ENCODE peak calls at places on chromosomes 4 and X, in six cellular contexts. One of them, this sample, is unnamed.

GRCh38 chr4:476501-476900 is 22.5 kb downstream of the ZNF721 start:
- DNase-seq in cerebellum: no peak
- DNase-seq in frontal cortex: no peak
- DNase-seq in NCI-H2029: no peak
- DNase-seq in midbrain: no peak
- DNase-seq in endothelial cell: no peak
- DNase-seq in this sample: no peak

GRCh38 chr4:72631296-72631695 is 62.3 kb upstream of the ADAMTS3 start:
- DNase-seq in midbrain: no peak
- DNase-seq in cerebellum: peak; percentile 10
- DNase-seq in frontal cortex: peak; percentile 13
- DNase-seq in endothelial cell: no peak
- DNase-seq in NCI-H2029: no peak
- DNase-seq in this sample: no peak

GRCh38 chr4:123786955-123787354 is 390.4 kb downstream of the SPRY1 start:
- DNase-seq in NCI-H2029: peak; percentile 0
- DNase-seq in midbrain: no peak
- DNase-seq in endothelial cell: no peak
- DNase-seq in frontal cortex: no peak
- DNase-seq in cerebellum: no peak
- DNase-seq in this sample: no peak

GRCh38 chr4:125780159-125780558 is 465.4 kb downstream of the FAT4 start:
- DNase-seq in midbrain: no peak
- DNase-seq in NCI-H2029: no peak
- DNase-seq in cerebellum: no peak
- DNase-seq in endothelial cell: no peak
- DNase-seq in frontal cortex: no peak
- DNase-seq in this sample: no peak

GRCh38 chr4:48939785-48940184 is 33.2 kb upstream of the OCIAD2 start:
- DNase-seq in endothelial cell: no peak
- DNase-seq in NCI-H2029: peak; percentile 50
- DNase-seq in midbrain: no peak
- DNase-seq in cerebellum: no peak
- DNase-seq in frontal cortex: no peak
- DNase-seq in this sample: no peak

GRCh38 chr4:52750819-52751348 is 341 bp downstream of the ERVMER34-1 start:
- DNase-seq in cerebellum: no peak
- DNase-seq in midbrain: no peak
- DNase-seq in endothelial cell: peak; percentile 31
- DNase-seq in NCI-H2029: no peak
- DNase-seq in frontal cortex: peak; percentile 22
- DNase-seq in this sample: no peak

GRCh38 chr4:832536-832935 is 6.6 kb upstream of the CPLX1 start:
- DNase-seq in NCI-H2029: no peak
- DNase-seq in endothelial cell: no peak
- DNase-seq in frontal cortex: no peak
- DNase-seq in midbrain: no peak
- DNase-seq in cerebellum: no peak
- DNase-seq in this sample: no peak

GRCh38 chr4:141686929-141687328 is 50.5 kb downstream of the IL15 start:
- DNase-seq in cerebellum: no peak
- DNase-seq in frontal cortex: no peak
- DNase-seq in endothelial cell: no peak
- DNase-seq in midbrain: no peak
- DNase-seq in NCI-H2029: peak; percentile 1
- DNase-seq in this sample: no peak

GRCh38 chrX:65679071-65679540 is 11.7 kb downstream of the MSN start:
- DNase-seq in frontal cortex: no peak
- DNase-seq in NCI-H2029: no peak
- DNase-seq in midbrain: no peak
- DNase-seq in cerebellum: no peak
- DNase-seq in endothelial cell: no peak
- DNase-seq in this sample: no peak

GRCh38 chrX:40729923-40730584 is 5.3 kb downstream of the MED14 start:
- DNase-seq in NCI-H2029: no peak
- DNase-seq in endothelial cell: no peak
- DNase-seq in midbrain: no peak
- DNase-seq in cerebellum: no peak
- DNase-seq in frontal cortex: no peak
- DNase-seq in this sample: no peak

GRCh38 chr4:133151681-133152329 is 2.7 kb downstream of the PCDH10 start:
- DNase-seq in cerebellum: no peak
- DNase-seq in midbrain: peak; percentile 76
- DNase-seq in endothelial cell: peak; percentile 59
- DNase-seq in NCI-H2029: no peak
- DNase-seq in frontal cortex: peak; percentile 43
- DNase-seq in this sample: no peak

GRCh38 chr4:153887217-153887616 is 98.3 kb upstream of the SFRP2 start:
- DNase-seq in cerebellum: no peak
- DNase-seq in NCI-H2029: no peak
- DNase-seq in frontal cortex: no peak
- DNase-seq in midbrain: no peak
- DNase-seq in endothelial cell: no peak
- DNase-seq in this sample: no peak

GRCh38 chrX:15877380-15877779 is 22.8 kb upstream of the AP1S2 start:
- DNase-seq in midbrain: no peak
- DNase-seq in NCI-H2029: no peak
- DNase-seq in cerebellum: no peak
- DNase-seq in endothelial cell: no peak
- DNase-seq in frontal cortex: no peak
- DNase-seq in this sample: no peak

GRCh38 chr4:138090145-138090917 is 151.8 kb downstream of the SLC7A11 start:
- DNase-seq in frontal cortex: peak; percentile 76
- DNase-seq in cerebellum: peak; percentile 61
- DNase-seq in NCI-H2029: peak; percentile 36
- DNase-seq in endothelial cell: peak; percentile 67
- DNase-seq in midbrain: peak; percentile 87
- DNase-seq in this sample: no peak

GRCh38 chr4:38523524-38524448 is 140.2 kb upstream of the KLF3 start:
- DNase-seq in midbrain: no peak
- DNase-seq in cerebellum: no peak
- DNase-seq in endothelial cell: no peak
- DNase-seq in frontal cortex: no peak
- DNase-seq in NCI-H2029: no peak
- DNase-seq in this sample: peak; percentile 80

GRCh38 chr4:18106620-18107019 is 85.1 kb upstream of the LCORL start:
- DNase-seq in frontal cortex: no peak
- DNase-seq in midbrain: no peak
- DNase-seq in endothelial cell: no peak
- DNase-seq in NCI-H2029: no peak
- DNase-seq in cerebellum: no peak
- DNase-seq in this sample: no peak

GRCh38 chr4:20860878-20861277 is 160.6 kb downstream of the PACRGL start:
- DNase-seq in midbrain: no peak
- DNase-seq in NCI-H2029: no peak
- DNase-seq in cerebellum: no peak
- DNase-seq in frontal cortex: no peak
- DNase-seq in endothelial cell: no peak
- DNase-seq in this sample: no peak

GRCh38 chr4:148653681-148654080 is 211.5 kb upstream of the NR3C2 start:
- DNase-seq in frontal cortex: no peak
- DNase-seq in endothelial cell: no peak
- DNase-seq in midbrain: no peak
- DNase-seq in NCI-H2029: no peak
- DNase-seq in cerebellum: no peak
- DNase-seq in this sample: no peak

GRCh38 chrX:13485167-13485566 is 84.2 kb upstream of the EGFL6 start:
- DNase-seq in cerebellum: no peak
- DNase-seq in midbrain: no peak
- DNase-seq in NCI-H2029: no peak
- DNase-seq in frontal cortex: no peak
- DNase-seq in endothelial cell: no peak
- DNase-seq in this sample: no peak

GRCh38 chrX:152824841-152825374 is 5.6 kb downstream of the CETN2 start:
- DNase-seq in frontal cortex: no peak
- DNase-seq in endothelial cell: no peak
- DNase-seq in NCI-H2029: no peak
- DNase-seq in cerebellum: no peak
- DNase-seq in midbrain: no peak
- DNase-seq in this sample: no peak

GRCh38 chr4:25424539-25425228 is 47.6 kb downstream of the ANAPC4 start:
- DNase-seq in frontal cortex: no peak
- DNase-seq in endothelial cell: no peak
- DNase-seq in cerebellum: peak; percentile 38
- DNase-seq in NCI-H2029: no peak
- DNase-seq in midbrain: no peak
- DNase-seq in this sample: no peak

GRCh38 chr4:58734030-58734673 is 1624.0 kb upstream of the IGFBP7 start:
- DNase-seq in cerebellum: no peak
- DNase-seq in midbrain: no peak
- DNase-seq in endothelial cell: no peak
- DNase-seq in frontal cortex: no peak
- DNase-seq in NCI-H2029: no peak
- DNase-seq in this sample: no peak

GRCh38 chrX:41250867-41251266 is 83.1 kb upstream of the DDX3X start:
- DNase-seq in midbrain: no peak
- DNase-seq in frontal cortex: no peak
- DNase-seq in endothelial cell: no peak
- DNase-seq in cerebellum: no peak
- DNase-seq in NCI-H2029: no peak
- DNase-seq in this sample: no peak

GRCh38 chr4:127212701-127213100 is 420.1 kb upstream of the INTU start:
- DNase-seq in frontal cortex: no peak
- DNase-seq in NCI-H2029: peak; percentile 48
- DNase-seq in endothelial cell: no peak
- DNase-seq in cerebellum: no peak
- DNase-seq in midbrain: no peak
- DNase-seq in this sample: no peak

GRCh38 chr4:77699731-77700210 is 94.2 kb downstream of the CXCL13 start:
- DNase-seq in cerebellum: no peak
- DNase-seq in frontal cortex: no peak
- DNase-seq in NCI-H2029: no peak
- DNase-seq in midbrain: no peak
- DNase-seq in endothelial cell: no peak
- DNase-seq in this sample: no peak

GRCh38 chr4:25590171-25590570 is 65.5 kb upstream of the SLC34A2 start:
- DNase-seq in frontal cortex: no peak
- DNase-seq in endothelial cell: no peak
- DNase-seq in midbrain: no peak
- DNase-seq in cerebellum: no peak
- DNase-seq in NCI-H2029: no peak
- DNase-seq in this sample: no peak

GRCh38 chr4:121192500-121192899 is 28.4 kb upstream of the TNIP3 start:
- DNase-seq in frontal cortex: peak; percentile 17
- DNase-seq in midbrain: peak; percentile 29
- DNase-seq in NCI-H2029: peak; percentile 1
- DNase-seq in endothelial cell: peak; percentile 11
- DNase-seq in cerebellum: peak; percentile 4
- DNase-seq in this sample: no peak

GRCh38 chrX:50691820-50692219 is 122.2 kb downstream of the SHROOM4 start:
- DNase-seq in endothelial cell: peak; percentile 29
- DNase-seq in cerebellum: peak; percentile 19
- DNase-seq in frontal cortex: peak; percentile 2
- DNase-seq in NCI-H2029: no peak
- DNase-seq in midbrain: peak; percentile 56
- DNase-seq in this sample: no peak

GRCh38 chrX:69313622-69314290 is 148.5 kb upstream of the PJA1 start:
- DNase-seq in endothelial cell: no peak
- DNase-seq in cerebellum: no peak
- DNase-seq in midbrain: no peak
- DNase-seq in frontal cortex: no peak
- DNase-seq in NCI-H2029: no peak
- DNase-seq in this sample: no peak

GRCh38 chr4:113760852-113761681 is 471 bp downstream of the CAMK2D start:
- DNase-seq in midbrain: peak; percentile 75
- DNase-seq in NCI-H2029: peak; percentile 33
- DNase-seq in cerebellum: peak; percentile 59
- DNase-seq in endothelial cell: peak; percentile 71
- DNase-seq in frontal cortex: peak; percentile 54
- DNase-seq in this sample: peak; percentile 65

GRCh38 chrX:130079824-130080406 is 30.4 kb downstream of the ELF4 start:
- DNase-seq in cerebellum: peak; percentile 64
- DNase-seq in NCI-H2029: peak; percentile 23
- DNase-seq in endothelial cell: peak; percentile 53
- DNase-seq in midbrain: peak; percentile 66
- DNase-seq in frontal cortex: peak; percentile 68
- DNase-seq in this sample: no peak

GRCh38 chrX:110425222-110425621 is 66.6 kb downstream of the RTL9 start:
- DNase-seq in endothelial cell: no peak
- DNase-seq in frontal cortex: no peak
- DNase-seq in cerebellum: no peak
- DNase-seq in NCI-H2029: peak; percentile 6
- DNase-seq in midbrain: no peak
- DNase-seq in this sample: no peak

GRCh38 chrX:150581093-150581775 is 12.8 kb downstream of the MTM1 start:
- DNase-seq in endothelial cell: no peak
- DNase-seq in frontal cortex: no peak
- DNase-seq in cerebellum: no peak
- DNase-seq in NCI-H2029: no peak
- DNase-seq in midbrain: no peak
- DNase-seq in this sample: no peak

GRCh38 chr4:866761-867390 is 40.9 kb upstream of the CPLX1 start:
- DNase-seq in frontal cortex: no peak
- DNase-seq in endothelial cell: no peak
- DNase-seq in cerebellum: no peak
- DNase-seq in NCI-H2029: no peak
- DNase-seq in midbrain: no peak
- DNase-seq in this sample: no peak

GRCh38 chrX:110116066-110116465 is 113.2 kb downstream of the TMEM164 start:
- DNase-seq in frontal cortex: no peak
- DNase-seq in NCI-H2029: no peak
- DNase-seq in midbrain: no peak
- DNase-seq in endothelial cell: no peak
- DNase-seq in cerebellum: no peak
- DNase-seq in this sample: no peak

GRCh38 chr4:123869517-123870282 is 473.1 kb downstream of the SPRY1 start:
- DNase-seq in cerebellum: no peak
- DNase-seq in frontal cortex: no peak
- DNase-seq in midbrain: no peak
- DNase-seq in NCI-H2029: no peak
- DNase-seq in endothelial cell: no peak
- DNase-seq in this sample: no peak

GRCh38 chrX:24196509-24196908 is 47.0 kb downstream of the ZFX start:
- DNase-seq in cerebellum: no peak
- DNase-seq in midbrain: no peak
- DNase-seq in frontal cortex: no peak
- DNase-seq in endothelial cell: no peak
- DNase-seq in NCI-H2029: no peak
- DNase-seq in this sample: no peak

GRCh38 chr4:115154826-115155225 is 41.4 kb upstream of the NDST4 start:
- DNase-seq in cerebellum: peak; percentile 56
- DNase-seq in frontal cortex: no peak
- DNase-seq in midbrain: no peak
- DNase-seq in NCI-H2029: no peak
- DNase-seq in endothelial cell: no peak
- DNase-seq in this sample: no peak

GRCh38 chr4:7773401-7774187 is 166.1 kb downstream of the AFAP1 start:
- DNase-seq in endothelial cell: no peak
- DNase-seq in midbrain: no peak
- DNase-seq in cerebellum: no peak
- DNase-seq in NCI-H2029: no peak
- DNase-seq in frontal cortex: no peak
- DNase-seq in this sample: no peak

This sample was measured in CD14-positive monocyte.